ENCODE peak calls at places on chromosomes 6 and 20, in five cellular contexts. One of them, this sample, is unnamed.

GRCh38 chr20:11128131-11128831 is 454.5 kb upstream of the JAG1 start:
- DNase-seq in AG04450: no peak
- DNase-seq in psoas muscle: no peak
- DNase-seq in occipital lobe: no peak
- DNase-seq in sigmoid colon: no peak
- DNase-seq in this sample: no peak

GRCh38 chr6:108417027-108417426 is 122.2 kb downstream of the AFG1L start:
- DNase-seq in AG04450: no peak
- DNase-seq in psoas muscle: no peak
- DNase-seq in occipital lobe: no peak
- DNase-seq in sigmoid colon: no peak
- DNase-seq in this sample: no peak

GRCh38 chr6:115001726-115002436 is 659.1 kb upstream of the HS3ST5 start:
- DNase-seq in psoas muscle: no peak
- DNase-seq in AG04450: no peak
- DNase-seq in sigmoid colon: no peak
- DNase-seq in occipital lobe: no peak
- DNase-seq in this sample: no peak

GRCh38 chr6:170516783-170517616 is 36.1 kb downstream of the PSMB1 start:
- DNase-seq in AG04450: peak
- DNase-seq in occipital lobe: peak
- DNase-seq in psoas muscle: peak
- DNase-seq in sigmoid colon: no peak
- DNase-seq in this sample: no peak

GRCh38 chr20:62104791-62105345 is 17.4 kb upstream of the LSM14B start:
- DNase-seq in AG04450: no peak
- DNase-seq in sigmoid colon: no peak
- DNase-seq in occipital lobe: no peak
- DNase-seq in psoas muscle: no peak
- DNase-seq in this sample: no peak

GRCh38 chr6:15308445-15309213 is 62.8 kb downstream of the JARID2 start:
- DNase-seq in occipital lobe: no peak
- DNase-seq in AG04450: no peak
- DNase-seq in sigmoid colon: no peak
- DNase-seq in psoas muscle: no peak
- DNase-seq in this sample: no peak

GRCh38 chr6:147802400-147802799 is 293.9 kb downstream of the SAMD5 start:
- DNase-seq in AG04450: peak
- DNase-seq in psoas muscle: no peak
- DNase-seq in occipital lobe: no peak
- DNase-seq in sigmoid colon: no peak
- DNase-seq in this sample: no peak

GRCh38 chr6:86331265-86331840 is 606.0 kb upstream of the HTR1E start:
- DNase-seq in AG04450: no peak
- DNase-seq in occipital lobe: no peak
- DNase-seq in psoas muscle: no peak
- DNase-seq in sigmoid colon: no peak
- DNase-seq in this sample: no peak

GRCh38 chr6:31680841-31681671 is at the start of gene LY6G5C:
- DNase-seq in sigmoid colon: peak
- DNase-seq in occipital lobe: peak
- DNase-seq in AG04450: peak
- DNase-seq in psoas muscle: peak
- DNase-seq in this sample: no peak

GRCh38 chr6:156731436-156731835 is 45.7 kb upstream of the ARID1B start:
- DNase-seq in sigmoid colon: no peak
- DNase-seq in occipital lobe: no peak
- DNase-seq in AG04450: no peak
- DNase-seq in psoas muscle: no peak
- DNase-seq in this sample: no peak

GRCh38 chr20:5504061-5504739 is 187.4 kb upstream of the PROKR2 start:
- DNase-seq in AG04450: no peak
- DNase-seq in occipital lobe: peak
- DNase-seq in psoas muscle: peak
- DNase-seq in sigmoid colon: peak
- DNase-seq in this sample: no peak

GRCh38 chr20:45963059-45964011 is 8.7 kb downstream of the ZNF335 start:
- DNase-seq in occipital lobe: no peak
- DNase-seq in psoas muscle: no peak
- DNase-seq in AG04450: no peak
- DNase-seq in sigmoid colon: peak
- DNase-seq in this sample: no peak

GRCh38 chr6:10873374-10873773 is 8.5 kb downstream of the GCM2 start:
- DNase-seq in occipital lobe: no peak
- DNase-seq in AG04450: no peak
- DNase-seq in sigmoid colon: no peak
- DNase-seq in psoas muscle: no peak
- DNase-seq in this sample: no peak

GRCh38 chr20:20480689-20481088 is 112.8 kb downstream of the INSM1 start:
- DNase-seq in sigmoid colon: no peak
- DNase-seq in psoas muscle: no peak
- DNase-seq in occipital lobe: no peak
- DNase-seq in AG04450: no peak
- DNase-seq in this sample: no peak

GRCh38 chr6:95243091-95243490 is 334.2 kb upstream of the MANEA start:
- DNase-seq in sigmoid colon: no peak
- DNase-seq in occipital lobe: no peak
- DNase-seq in AG04450: no peak
- DNase-seq in psoas muscle: no peak
- DNase-seq in this sample: no peak

GRCh38 chr6:94733066-94733465 is 844.3 kb upstream of the MANEA start:
- DNase-seq in AG04450: no peak
- DNase-seq in sigmoid colon: no peak
- DNase-seq in occipital lobe: no peak
- DNase-seq in psoas muscle: no peak
- DNase-seq in this sample: no peak